ENCODE peak calls at places on chromosomes 3 and 15, in eight cellular contexts. One of them, this sample, is unnamed.

GRCh38 chr15:63447277-63447676 is 57.1 kb upstream of the USP3 start:
- DNase-seq in Calu3: no peak
- DNase-seq in ecto neural progenitor cell: no peak
- DNase-seq in foreskin fibroblast: no peak
- DNase-seq in foreskin melanocyte: peak
- DNase-seq in AG20443: no peak
- DNase-seq in dorsolateral prefrontal cortex: no peak
- DNase-seq in NCI-H2081: peak
- DNase-seq in this sample: no peak

GRCh38 chr3:71616571-71617021 is 33.1 kb upstream of the FOXP1 start:
- DNase-seq in Calu3: no peak
- DNase-seq in ecto neural progenitor cell: no peak
- DNase-seq in foreskin fibroblast: no peak
- DNase-seq in foreskin melanocyte: no peak
- DNase-seq in AG20443: no peak
- DNase-seq in dorsolateral prefrontal cortex: peak
- DNase-seq in NCI-H2081: no peak
- DNase-seq in this sample: peak

GRCh38 chr3:58683001-58683845 is 16.6 kb upstream of the FAM3D start:
- DNase-seq in Calu3: peak
- DNase-seq in ecto neural progenitor cell: no peak
- DNase-seq in foreskin fibroblast: peak
- DNase-seq in foreskin melanocyte: no peak
- DNase-seq in AG20443: peak
- DNase-seq in dorsolateral prefrontal cortex: no peak
- DNase-seq in NCI-H2081: no peak
- DNase-seq in this sample: no peak

GRCh38 chr15:97961067-97961954 is 808 bp downstream of the ARRDC4 start:
- DNase-seq in Calu3: peak
- DNase-seq in ecto neural progenitor cell: peak
- DNase-seq in foreskin fibroblast: peak
- DNase-seq in foreskin melanocyte: no peak
- DNase-seq in AG20443: peak
- DNase-seq in dorsolateral prefrontal cortex: peak
- DNase-seq in NCI-H2081: no peak
- DNase-seq in this sample: peak

GRCh38 chr15:83515171-83515570 is 68.0 kb downstream of the SH3GL3 start:
- DNase-seq in Calu3: no peak
- DNase-seq in ecto neural progenitor cell: no peak
- DNase-seq in foreskin fibroblast: no peak
- DNase-seq in foreskin melanocyte: no peak
- DNase-seq in AG20443: no peak
- DNase-seq in dorsolateral prefrontal cortex: no peak
- DNase-seq in NCI-H2081: no peak
- DNase-seq in this sample: no peak

GRCh38 chr15:62121273-62122015 is 43.6 kb downstream of the C2CD4B start:
- DNase-seq in Calu3: no peak
- DNase-seq in ecto neural progenitor cell: no peak
- DNase-seq in foreskin fibroblast: no peak
- DNase-seq in foreskin melanocyte: no peak
- DNase-seq in AG20443: no peak
- DNase-seq in dorsolateral prefrontal cortex: no peak
- DNase-seq in NCI-H2081: no peak
- DNase-seq in this sample: no peak

GRCh38 chr3:53764376-53764775 is 81.8 kb downstream of the CHDH start:
- DNase-seq in Calu3: no peak
- DNase-seq in ecto neural progenitor cell: no peak
- DNase-seq in foreskin fibroblast: no peak
- DNase-seq in foreskin melanocyte: no peak
- DNase-seq in AG20443: no peak
- DNase-seq in dorsolateral prefrontal cortex: no peak
- DNase-seq in NCI-H2081: no peak
- DNase-seq in this sample: no peak

GRCh38 chr3:156551261-156551660 is 3.7 kb downstream of the SSR3 start:
- DNase-seq in Calu3: no peak
- DNase-seq in ecto neural progenitor cell: no peak
- DNase-seq in foreskin fibroblast: peak
- DNase-seq in foreskin melanocyte: no peak
- DNase-seq in AG20443: peak
- DNase-seq in dorsolateral prefrontal cortex: no peak
- DNase-seq in NCI-H2081: no peak
- DNase-seq in this sample: no peak

GRCh38 chr3:10516835-10517465 is 11.6 kb upstream of the ATP2B2 start:
- DNase-seq in Calu3: no peak
- DNase-seq in ecto neural progenitor cell: no peak
- DNase-seq in foreskin fibroblast: no peak
- DNase-seq in foreskin melanocyte: no peak
- DNase-seq in AG20443: no peak
- DNase-seq in dorsolateral prefrontal cortex: peak
- DNase-seq in NCI-H2081: no peak
- DNase-seq in this sample: no peak

GRCh38 chr15:65460948-65461347 is 38.2 kb upstream of the IGDCC4 start:
- DNase-seq in Calu3: no peak
- DNase-seq in ecto neural progenitor cell: no peak
- DNase-seq in foreskin fibroblast: peak
- DNase-seq in foreskin melanocyte: peak
- DNase-seq in AG20443: no peak
- DNase-seq in dorsolateral prefrontal cortex: no peak
- DNase-seq in NCI-H2081: no peak
- DNase-seq in this sample: no peak

GRCh38 chr15:29724026-29724425 is 98.2 kb downstream of the TJP1 start:
- DNase-seq in Calu3: no peak
- DNase-seq in ecto neural progenitor cell: no peak
- DNase-seq in foreskin fibroblast: no peak
- DNase-seq in foreskin melanocyte: no peak
- DNase-seq in AG20443: no peak
- DNase-seq in dorsolateral prefrontal cortex: no peak
- DNase-seq in NCI-H2081: no peak
- DNase-seq in this sample: no peak

GRCh38 chr3:138600341-138600740 is 6.3 kb upstream of the CEP70 start:
- DNase-seq in Calu3: no peak
- DNase-seq in ecto neural progenitor cell: no peak
- DNase-seq in foreskin fibroblast: no peak
- DNase-seq in foreskin melanocyte: no peak
- DNase-seq in AG20443: peak
- DNase-seq in dorsolateral prefrontal cortex: no peak
- DNase-seq in NCI-H2081: no peak
- DNase-seq in this sample: no peak

GRCh38 chr15:78000089-78000926 is 77.2 kb downstream of the TBC1D2B start:
- DNase-seq in Calu3: peak
- DNase-seq in ecto neural progenitor cell: peak
- DNase-seq in foreskin fibroblast: peak
- DNase-seq in foreskin melanocyte: no peak
- DNase-seq in AG20443: peak
- DNase-seq in dorsolateral prefrontal cortex: no peak
- DNase-seq in NCI-H2081: peak
- DNase-seq in this sample: peak

GRCh38 chr3:114615535-114616064 is 321.8 kb downstream of the TIGIT start:
- DNase-seq in Calu3: no peak
- DNase-seq in ecto neural progenitor cell: no peak
- DNase-seq in foreskin fibroblast: no peak
- DNase-seq in foreskin melanocyte: no peak
- DNase-seq in AG20443: no peak
- DNase-seq in dorsolateral prefrontal cortex: no peak
- DNase-seq in NCI-H2081: peak
- DNase-seq in this sample: no peak

GRCh38 chr3:149512073-149512782 is 37.7 kb downstream of the TM4SF4 start:
- DNase-seq in Calu3: peak
- DNase-seq in ecto neural progenitor cell: peak
- DNase-seq in foreskin fibroblast: peak
- DNase-seq in foreskin melanocyte: no peak
- DNase-seq in AG20443: peak
- DNase-seq in dorsolateral prefrontal cortex: peak
- DNase-seq in NCI-H2081: peak
- DNase-seq in this sample: peak

GRCh38 chr15:92050220-92050898 is 196.9 kb downstream of the SLCO3A1 start:
- DNase-seq in Calu3: no peak
- DNase-seq in ecto neural progenitor cell: no peak
- DNase-seq in foreskin fibroblast: no peak
- DNase-seq in foreskin melanocyte: no peak
- DNase-seq in AG20443: no peak
- DNase-seq in dorsolateral prefrontal cortex: no peak
- DNase-seq in NCI-H2081: no peak
- DNase-seq in this sample: no peak

GRCh38 chr15:68819451-68820204 is 1.1 kb downstream of the ANP32A start:
- DNase-seq in Calu3: peak
- DNase-seq in ecto neural progenitor cell: peak
- DNase-seq in foreskin fibroblast: peak
- DNase-seq in foreskin melanocyte: peak
- DNase-seq in AG20443: no peak
- DNase-seq in dorsolateral prefrontal cortex: no peak
- DNase-seq in NCI-H2081: peak
- DNase-seq in this sample: peak

This sample was measured in anterior cingulate cortex.